ENCODE peak calls at places on chromosomes 11 and 22, in eight cellular contexts. O is ovary, M is mesothelial cell of epicardium, W is fibroblast of lung, C is mucosa of descending colon, J is NB4, U is progenitor cell of endocrine pancreas, F is pancreas. E is an unnamed sample.

GRCh38 chr22:39439170-39439569 is 17.6 kb upstream of the MGAT3 start:
- DNase-seq in F (no peak), J (peak), U (no peak), W (peak), M (no peak), O (no peak), C (no peak), E (no peak)

GRCh38 chr11:114019046-114019445 is 40.5 kb upstream of the ZBTB16 start:
- DNase-seq in J (no peak), U (no peak), F (no peak), C (no peak), W (no peak), O (no peak), M (no peak), E (no peak)

GRCh38 chr22:45709004-45709739 is 37.5 kb downstream of the ATXN10 start:
- DNase-seq in F (no peak), U (no peak), O (no peak), C (no peak), J (peak), W (peak), M (no peak), E (no peak)

GRCh38 chr11:11813288-11813962 is 28.3 kb upstream of the USP47 start:
- DNase-seq in W (peak), J (peak), C (no peak), M (no peak), O (no peak), U (no peak), F (no peak), E (no peak)

GRCh38 chr11:78319453-78319955 is 98.1 kb downstream of the GAB2 start:
- DNase-seq in W (peak), J (no peak), F (no peak), C (no peak), U (no peak), O (no peak), M (no peak), E (no peak)

GRCh38 chr22:47653921-47654320 is 891.5 kb downstream of the TBC1D22A start:
- DNase-seq in M (no peak), O (no peak), F (no peak), J (no peak), C (no peak), W (no peak), U (no peak), E (no peak)

GRCh38 chr11:107696140-107696539 is 15.7 kb downstream of the SLN start:
- DNase-seq in J (no peak), W (peak), O (no peak), U (no peak), C (no peak), F (no peak), M (no peak), E (no peak)

GRCh38 chr11:70503201-70503877 is 105.0 kb downstream of the CTTN start:
- DNase-seq in F (no peak), O (no peak), J (no peak), C (no peak), W (no peak), U (no peak), M (no peak), E (no peak)

GRCh38 chr22:20392983-20393704 is 807 bp upstream of the ZNF74 start:
- DNase-seq in C (no peak), U (no peak), O (no peak), J (peak), M (no peak), W (no peak), F (no peak), E (no peak)

GRCh38 chr11:112382561-112382960 is 121.9 kb upstream of the PLET1 start:
- DNase-seq in M (peak), W (no peak), U (no peak), J (no peak), C (no peak), F (no peak), O (no peak), E (no peak)

GRCh38 chr22:27775087-27775697 is 26.4 kb downstream of the MN1 start:
- DNase-seq in M (no peak), F (no peak), U (no peak), O (no peak), J (no peak), C (no peak), W (no peak), E (no peak)

GRCh38 chr11:36016263-36016662 is 72.4 kb downstream of the LDLRAD3 start:
- DNase-seq in C (no peak), O (no peak), J (no peak), U (no peak), M (no peak), W (peak), F (no peak), E (no peak)

GRCh38 chr11:71120346-71120963 is 131.9 kb downstream of the SHANK2 start:
- DNase-seq in C (peak), F (peak), O (no peak), U (peak), M (peak), W (peak), J (peak), E (no peak)

GRCh38 chr22:19709063-19709769 is 5.1 kb upstream of the SEPTIN5 start:
- DNase-seq in M (no peak), O (no peak), J (peak), W (no peak), C (no peak), U (no peak), F (no peak), E (no peak)

GRCh38 chr11:15967166-15967565 is 389.2 kb downstream of the SOX6 start:
- DNase-seq in J (no peak), W (peak), O (no peak), C (no peak), U (no peak), F (no peak), M (no peak), E (no peak)

GRCh38 chr11:122439911-122440782 is 215.4 kb upstream of the UBASH3B start:
- DNase-seq in C (no peak), J (peak), O (peak), W (peak), M (no peak), F (peak), U (no peak), E (no peak)

GRCh38 chr11:112096194-112096593 is 9.5 kb downstream of the SDHD start:
- DNase-seq in F (no peak), M (no peak), U (no peak), O (no peak), W (no peak), C (no peak), J (no peak), E (no peak)

GRCh38 chr22:23786752-23787599 is at the start of gene SMARCB1:
- DNase-seq in U (peak), F (peak), O (peak), W (peak), C (peak), J (peak), M (peak), E (peak)

GRCh38 chr11:118901494-118902335 is 18.0 kb downstream of the CXCR5 start:
- DNase-seq in M (no peak), F (peak), J (no peak), C (peak), U (no peak), O (no peak), W (peak), E (no peak)
- TF ChIP-seq CTCF in M (no peak), F (no peak), J (no peak), C (no peak), U (no peak), O (no peak), W (peak), E (no peak)

GRCh38 chr11:96178014-96178745 is 164.8 kb downstream of the MAML2 start:
- DNase-seq in F (no peak), W (no peak), M (no peak), U (no peak), C (no peak), O (no peak), J (no peak), E (no peak)

GRCh38 chr11:96177132-96177531 is 165.9 kb downstream of the MAML2 start:
- DNase-seq in W (no peak), O (no peak), U (no peak), J (no peak), M (no peak), C (no peak), F (no peak), E (no peak)

GRCh38 chr11:96173906-96174305 is 169.1 kb downstream of the MAML2 start:
- DNase-seq in C (no peak), W (no peak), M (no peak), O (no peak), J (no peak), F (no peak), U (no peak), E (no peak)

GRCh38 chr11:96169250-96169649 is 173.7 kb downstream of the MAML2 start:
- DNase-seq in C (no peak), W (no peak), F (no peak), U (no peak), J (no peak), M (no peak), O (no peak), E (no peak)

GRCh38 chr11:96173424-96173823 is 169.6 kb downstream of the MAML2 start:
- DNase-seq in C (no peak), O (no peak), U (no peak), F (no peak), J (peak), M (no peak), W (no peak), E (no peak)
- TF ChIP-seq CTCF in C (no peak), O (no peak), U (no peak), F (no peak), J (no peak), M (no peak), W (no peak), E (no peak)

GRCh38 chr22:41757507-41757906 is 43.0 kb upstream of the CCDC134 start:
- DNase-seq in F (no peak), O (no peak), U (no peak), C (no peak), J (no peak), W (no peak), M (no peak), E (no peak)
- TF ChIP-seq CTCF in F (no peak), O (no peak), U (no peak), C (no peak), J (no peak), W (no peak), M (no peak), E (no peak)

GRCh38 chr11:45204761-45205160 is 58.3 kb downstream of the PRDM11 start:
- DNase-seq in M (no peak), J (no peak), U (no peak), F (no peak), W (no peak), O (no peak), C (no peak), E (no peak)
- TF ChIP-seq CTCF in M (no peak), J (no peak), U (peak), F (no peak), W (no peak), O (no peak), C (no peak), E (no peak)

GRCh38 chr11:76303399-76303798 is 77.5 kb downstream of the THAP12 start:
- DNase-seq in O (no peak), J (no peak), F (no peak), W (no peak), C (no peak), M (no peak), U (no peak), E (no peak)
- TF ChIP-seq CTCF in O (no peak), J (no peak), F (no peak), W (no peak), C (no peak), M (no peak), U (no peak), E (no peak)

GRCh38 chr11:8527939-8528338 is 66.1 kb downstream of the STK33 start:
- DNase-seq in M (no peak), J (no peak), C (no peak), O (no peak), F (no peak), W (no peak), U (no peak), E (no peak)
- TF ChIP-seq CTCF in M (no peak), J (no peak), C (no peak), O (no peak), F (no peak), W (no peak), U (no peak), E (no peak)

DNA sequence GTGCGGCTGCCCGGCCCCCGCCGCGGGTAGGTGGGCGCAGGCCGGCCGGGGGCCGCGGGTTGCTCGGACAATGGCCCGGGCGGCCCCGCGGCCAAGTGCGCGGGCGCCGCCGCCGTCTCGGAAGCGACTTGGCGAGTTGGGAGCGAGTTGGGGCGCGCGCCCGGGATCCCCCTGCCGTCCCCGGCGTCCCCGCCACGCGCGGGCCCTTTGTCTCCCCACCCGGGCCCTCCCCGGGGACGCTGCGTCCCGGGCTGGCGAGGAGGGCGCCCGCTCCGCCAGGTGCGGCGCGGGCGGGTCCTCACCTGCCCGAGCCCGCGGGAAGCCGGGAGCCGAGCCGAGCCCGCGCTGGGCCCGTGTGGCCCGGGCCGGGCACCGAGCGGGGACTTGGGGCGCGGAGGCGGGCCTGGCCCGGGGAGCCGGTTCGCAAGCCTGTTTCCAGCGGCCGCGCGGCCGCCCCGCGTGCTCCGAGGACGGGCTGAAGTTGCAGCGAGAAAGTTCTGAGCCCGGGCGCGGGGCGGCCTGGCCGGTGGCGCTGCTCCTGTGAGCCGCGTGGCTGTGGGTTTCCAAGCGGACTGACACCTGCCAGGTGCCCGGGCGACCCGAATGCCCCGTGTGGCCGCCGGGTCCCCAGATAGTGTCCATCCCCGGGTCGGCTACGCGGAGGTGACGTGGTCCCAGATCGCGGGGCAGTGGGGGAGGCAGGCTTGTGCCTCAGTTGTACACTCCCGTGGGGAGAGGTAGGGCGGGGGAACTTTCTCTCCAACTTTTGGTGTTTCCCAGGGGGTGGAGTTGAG is 586 bp downstream of the LRP5 start:
- DNase-seq in J (peak), C (peak), W (no peak), M (peak), U (no peak), O (no peak), F (peak), E (peak)
- TF ChIP-seq CTCF in J (no peak), C (no peak), W (no peak), M (no peak), U (no peak), O (no peak), F (no peak), E (no peak)